ENCODE peak calls at places on chromosomes 12 and 14, in eight cellular contexts. D is stimulated activated CD4-positive, alpha-beta T cell treated with anti-CD3 and anti-CD28 coated beads, Interleukin-15, amount 100 ng/mL, for 1 hour; G is fibroblast of pulmonary artery; I is ELF-1; H is retina; Z is T-helper 2 cell; V is pancreas; C is fibroblast of lung. B is an unnamed sample.

GRCh38 chr12:65876898-65877721 is 52.8 kb downstream of the HMGA2 start:
- DNase-seq in D (no peak), G (peak; percentile 83), I (peak; percentile 96), H (peak; percentile 53), Z (no peak), V (no peak), C (peak; percentile 77), B (no peak)

GRCh38 chr12:117832459-117833457 is 136.0 kb downstream of the KSR2 start:
- DNase-seq in D (no peak), G (no peak), I (no peak), H (no peak), Z (no peak), V (no peak), C (peak; percentile 65), B (no peak)

GRCh38 chr12:110689601-110690430 is 901 bp upstream of the HVCN1 start:
- DNase-seq in D (peak; percentile 14), G (peak; percentile 29), I (peak; percentile 74), H (no peak), Z (peak; percentile 83), V (no peak), C (peak; percentile 25), B (no peak)

GRCh38 chr12:68962855-68963455 is 30.0 kb upstream of the CPM start:
- DNase-seq in D (no peak), G (peak; percentile 69), I (no peak), H (no peak), Z (no peak), V (no peak), C (no peak), B (no peak)

GRCh38 chr12:45282411-45282810 is 66.5 kb downstream of the ANO6 start:
- DNase-seq in D (no peak), G (no peak), I (no peak), H (no peak), Z (no peak), V (no peak), C (no peak), B (no peak)

GRCh38 chr12:25491396-25491948 is 61.6 kb downstream of the LMNTD1 start:
- DNase-seq in D (no peak), G (no peak), I (peak; percentile 45), H (no peak), Z (no peak), V (no peak), C (no peak), B (no peak)

GRCh38 chr12:57242329-57242690 is 8.7 kb downstream of the STAC3 start:
- DNase-seq in D (no peak), G (no peak), I (no peak), H (no peak), Z (no peak), V (peak; percentile 91), C (no peak), B (no peak)

GRCh38 chr14:104254735-104255400 is 116.5 kb downstream of the KIF26A start:
- DNase-seq in D (no peak), G (no peak), I (no peak), H (no peak), Z (no peak), V (no peak), C (no peak), B (no peak)

GRCh38 chr12:109728921-109729836 is 15.6 kb downstream of the FAM222A start:
- DNase-seq in D (no peak), G (no peak), I (no peak), H (no peak), Z (no peak), V (peak; percentile 35), C (no peak), B (no peak)

GRCh38 chr12:120922279-120922678 is 18.1 kb upstream of the SPPL3 start:
- DNase-seq in D (no peak), G (no peak), I (peak; percentile 71), H (no peak), Z (no peak), V (no peak), C (no peak), B (no peak)

GRCh38 chr14:89646971-89647370 is 229.9 kb upstream of the FOXN3 start:
- DNase-seq in D (no peak), G (no peak), I (no peak), H (no peak), Z (no peak), V (no peak), C (no peak), B (no peak)

GRCh38 chr12:12883369-12884001 is 7.9 kb upstream of the GPRC5A start:
- DNase-seq in D (no peak), G (peak; percentile 84), I (no peak), H (no peak), Z (no peak), V (no peak), C (peak; percentile 87), B (no peak)

GRCh38 chr12:100935929-100936328 is 141.4 kb downstream of the ANO4 start:
- DNase-seq in D (no peak), G (no peak), I (no peak), H (no peak), Z (no peak), V (no peak), C (no peak), B (no peak)

GRCh38 chr12:132754555-132754954 is 7.1 kb downstream of the ANKLE2 start:
- DNase-seq in D (no peak), G (no peak), I (no peak), H (no peak), Z (no peak), V (peak; percentile 14), C (no peak), B (no peak)

GRCh38 chr12:74538491-74539258 is 1.0 kb downstream of the ATXN7L3B start:
- DNase-seq in D (no peak), G (no peak), I (peak; percentile 38), H (no peak), Z (peak; percentile 74), V (no peak), C (peak; percentile 11), B (no peak)

GRCh38 chr12:14994610-14995009 is 21.8 kb downstream of the PDE6H start:
- DNase-seq in D (no peak), G (no peak), I (no peak), H (no peak), Z (no peak), V (no peak), C (peak; percentile 15), B (no peak)

GRCh38 chr14:104688755-104689619 is at the start of gene INF2:
- DNase-seq in D (peak; percentile 44), G (peak; percentile 45), I (peak; percentile 60), H (peak; percentile 70), Z (peak; percentile 76), V (peak; percentile 88), C (peak; percentile 56), B (no peak)

B was measured in ureter.